ENCODE peak calls at places on chromosome 21, in five cellular contexts. J, W, H, V and N are unnamed samples.
A peak's percentile ranks its signal among the peaks of the same experiment; 100 is the strongest.

GRCh38 chr21:36606292-36606982 is 92.5 kb upstream of the SIM2 start:
- DNase-seq in V (no peak), W (no peak), H (no peak), J (no peak), N (no peak)

GRCh38 chr21:19237603-19238002 is 834.0 kb upstream of the TMPRSS15 start:
- DNase-seq in J (no peak), H (no peak), V (no peak), W (no peak), N (no peak)

GRCh38 chr21:45594721-45595489 is 48.6 kb upstream of the PCBP3 start:
- DNase-seq in V (no peak), J (no peak), W (no peak), H (no peak), N (no peak)

GRCh38 chr21:36806103-36806502 is 107.2 kb downstream of the SIM2 start:
- DNase-seq in V (no peak), J (no peak), W (no peak), H (no peak), N (no peak)

GRCh38 chr21:41598561-41599511 is 90.9 kb upstream of the TMPRSS2 start:
- DNase-seq in H (peak; percentile 25), V (no peak), W (no peak), J (no peak), N (no peak)

GRCh38 chr21:36321325-36322082 is 1.5 kb downstream of the MORC3 start:
- DNase-seq in J (no peak), V (no peak), H (peak; percentile 58), W (no peak), N (no peak)

GRCh38 chr21:26965567-26966359 is 1.1 kb downstream of the ADAMTS5 start:
- DNase-seq in V (no peak), H (peak; percentile 95), J (no peak), W (no peak), N (no peak)

GRCh38 chr21:38769253-38769780 is 36.4 kb upstream of the ETS2 start:
- DNase-seq in J (no peak), H (no peak), W (no peak), V (no peak), N (no peak)

GRCh38 chr21:45618287-45618686 is 25.2 kb upstream of the PCBP3 start:
- DNase-seq in W (no peak), V (no peak), J (no peak), H (peak; percentile 18), N (no peak)

GRCh38 chr21:46111193-46111571 is 13.3 kb downstream of the COL6A2 start:
- DNase-seq in H (peak; percentile 35), V (no peak), J (no peak), W (peak; percentile 11), N (peak; percentile 14)

GRCh38 chr21:44423941-44424607 is 31.2 kb upstream of the LRRC3 start:
- DNase-seq in V (no peak), H (peak; percentile 40), W (peak; percentile 6), J (no peak), N (peak; percentile 52)

GRCh38 chr21:33157303-33157702 is 72.4 kb upstream of the IFNAR2 start:
- DNase-seq in V (no peak), J (no peak), W (no peak), H (peak; percentile 57), N (no peak)

GRCh38 chr21:42150458-42151085 is 68.4 kb upstream of the ABCG1 start:
- DNase-seq in H (peak; percentile 32), J (no peak), W (no peak), V (no peak), N (no peak)

GRCh38 chr21:15227919-15228318 is 163.1 kb upstream of the NRIP1 start:
- DNase-seq in J (no peak), H (no peak), W (no peak), V (no peak), N (no peak)

GRCh38 chr21:29378814-29379213 is 80.1 kb downstream of the BACH1 start:
- DNase-seq in J (no peak), W (no peak), H (peak; percentile 5), V (no peak), N (no peak)

GRCh38 chr21:14989359-14989758 is 75.4 kb downstream of the NRIP1 start:
- DNase-seq in J (no peak), V (no peak), H (no peak), W (no peak), N (no peak)

GRCh38 chr21:26961704-26962103 is 5.2 kb downstream of the ADAMTS5 start:
- DNase-seq in V (no peak), J (no peak), W (no peak), H (peak; percentile 83), N (no peak)

GRCh38 chr21:27606422-27606821 is 639.5 kb upstream of the ADAMTS5 start:
- DNase-seq in H (no peak), W (no peak), V (no peak), J (no peak), N (no peak)

GRCh38 chr21:43903451-43904091 is 38.5 kb downstream of the AGPAT3 start:
- DNase-seq in H (no peak), V (no peak), W (no peak), J (no peak), N (peak; percentile 90)

GRCh38 chr21:42760977-42761751 is 107.7 kb downstream of the PDE9A start:
- DNase-seq in H (no peak), W (no peak), V (no peak), J (no peak), N (no peak)

GRCh38 chr21:42836767-42837301 is 42.5 kb downstream of the WDR4 start:
- DNase-seq in H (peak; percentile 43), V (no peak), W (no peak), J (no peak), N (no peak)

GRCh38 chr21:17925900-17926299 is 106.7 kb upstream of the C21orf91 start:
- DNase-seq in J (no peak), H (no peak), V (no peak), W (no peak), N (no peak)

GRCh38 chr21:45386728-45387371 is 18.1 kb upstream of the COL18A1 start:
- DNase-seq in V (no peak), W (no peak), J (no peak), H (peak; percentile 52), N (no peak)

GRCh38 chr21:31788581-31788980 is 56.7 kb upstream of the SCAF4 start:
- DNase-seq in H (no peak), V (no peak), W (no peak), J (no peak), N (no peak)

GRCh38 chr21:36881223-36881622 is 85.2 kb downstream of the HLCS start:
- DNase-seq in H (no peak), J (no peak), W (no peak), V (no peak), N (no peak)

GRCh38 chr21:45747233-45747766 is 103.8 kb downstream of the PCBP3 start:
- DNase-seq in W (no peak), V (no peak), H (no peak), J (no peak), N (peak; percentile 41)